ENCODE peak calls at places on chromosomes 11 and 22, in nine cellular contexts. One of them, this sample, is unnamed. For H3K9me3 and H3K36me3, the result is how much of the 10 kb centered on the place peaks cover.

GRCh38 chr22:17888855-17889254 is 114.6 kb upstream of the BID start:
- DNase-seq in aorta: no peak
- DNase-seq in mesenchymal stem cell: peak
- DNase-seq in HAP-1: no peak
- DNase-seq in OCI-LY7: peak
- DNase-seq in PC-3: no peak
- DNase-seq in CD4-positive, alpha-beta memory T cell: no peak
- DNase-seq in fibroblast of lung: peak
- DNase-seq in psoas muscle: no peak
- DNase-seq in this sample: no peak

GRCh38 chr11:21552910-21553309 is 640.0 kb upstream of the ANO5 start:
- DNase-seq in OCI-LY7: no peak
- DNase-seq in fibroblast of lung: no peak
- DNase-seq in PC-3: peak
- DNase-seq in HAP-1: no peak
- DNase-seq in aorta: no peak
- DNase-seq in mesenchymal stem cell: no peak
- DNase-seq in CD4-positive, alpha-beta memory T cell: no peak
- DNase-seq in psoas muscle: no peak
- DNase-seq in this sample: no peak

GRCh38 chr11:111001986-111002616 is 243.4 kb upstream of the POU2AF2 start:
- DNase-seq in PC-3: peak
- DNase-seq in mesenchymal stem cell: peak
- DNase-seq in HAP-1: no peak
- DNase-seq in aorta: no peak
- DNase-seq in OCI-LY7: no peak
- DNase-seq in psoas muscle: no peak
- DNase-seq in fibroblast of lung: peak
- DNase-seq in CD4-positive, alpha-beta memory T cell: no peak
- DNase-seq in this sample: no peak

GRCh38 chr22:38981005-38981658 is 1.0 kb upstream of the APOBEC3B start:
- DNase-seq in mesenchymal stem cell: no peak
- DNase-seq in psoas muscle: no peak
- DNase-seq in fibroblast of lung: peak
- DNase-seq in CD4-positive, alpha-beta memory T cell: peak
- DNase-seq in aorta: peak
- DNase-seq in OCI-LY7: peak
- DNase-seq in HAP-1: no peak
- DNase-seq in PC-3: peak
- DNase-seq in this sample: no peak

GRCh38 chr11:126628790-126629621 is 273.5 kb downstream of the ST3GAL4 start:
- DNase-seq in aorta: no peak
- DNase-seq in CD4-positive, alpha-beta memory T cell: no peak
- DNase-seq in HAP-1: no peak
- DNase-seq in OCI-LY7: no peak
- DNase-seq in PC-3: no peak
- DNase-seq in psoas muscle: no peak
- DNase-seq in mesenchymal stem cell: no peak
- DNase-seq in fibroblast of lung: no peak
- DNase-seq in this sample: no peak

GRCh38 chr11:121344824-121345223 is 52.3 kb downstream of the SC5D start:
- DNase-seq in CD4-positive, alpha-beta memory T cell: no peak
- DNase-seq in HAP-1: no peak
- DNase-seq in psoas muscle: no peak
- DNase-seq in fibroblast of lung: no peak
- DNase-seq in PC-3: peak
- DNase-seq in mesenchymal stem cell: no peak
- DNase-seq in aorta: no peak
- DNase-seq in OCI-LY7: no peak
- DNase-seq in this sample: no peak

GRCh38 chr11:73229321-73230275 is 11.5 kb downstream of the P2RY2 start:
- DNase-seq in mesenchymal stem cell: peak
- DNase-seq in fibroblast of lung: no peak
- DNase-seq in CD4-positive, alpha-beta memory T cell: no peak
- DNase-seq in psoas muscle: no peak
- DNase-seq in aorta: peak
- DNase-seq in PC-3: no peak
- DNase-seq in HAP-1: no peak
- DNase-seq in OCI-LY7: no peak
- DNase-seq in this sample: no peak

GRCh38 chr22:45919504-45920286 is 57.3 kb downstream of the WNT7B start:
- DNase-seq in fibroblast of lung: no peak
- DNase-seq in PC-3: peak
- DNase-seq in OCI-LY7: no peak
- DNase-seq in mesenchymal stem cell: no peak
- DNase-seq in HAP-1: no peak
- DNase-seq in psoas muscle: no peak
- DNase-seq in CD4-positive, alpha-beta memory T cell: no peak
- DNase-seq in aorta: no peak
- DNase-seq in this sample: no peak

GRCh38 chr11:83681045-83681781 is 395.0 kb upstream of the CCDC90B start:
- DNase-seq in mesenchymal stem cell: no peak
- DNase-seq in CD4-positive, alpha-beta memory T cell: no peak
- DNase-seq in psoas muscle: no peak
- DNase-seq in OCI-LY7: peak
- DNase-seq in HAP-1: no peak
- DNase-seq in fibroblast of lung: no peak
- DNase-seq in aorta: no peak
- DNase-seq in PC-3: no peak
- DNase-seq in this sample: no peak

GRCh38 chr11:1453611-1454386 is 32.8 kb downstream of the MOB2 start:
- DNase-seq in mesenchymal stem cell: no peak
- DNase-seq in psoas muscle: no peak
- DNase-seq in aorta: no peak
- DNase-seq in HAP-1: no peak
- DNase-seq in OCI-LY7: peak
- DNase-seq in PC-3: peak
- DNase-seq in fibroblast of lung: no peak
- DNase-seq in CD4-positive, alpha-beta memory T cell: peak
- DNase-seq in this sample: peak

GRCh38 chr11:73759520-73760065 is 1.3 kb downstream of the RAB6A start:
- DNase-seq in CD4-positive, alpha-beta memory T cell: no peak
- DNase-seq in aorta: no peak
- DNase-seq in psoas muscle: no peak
- DNase-seq in mesenchymal stem cell: peak
- DNase-seq in fibroblast of lung: peak
- DNase-seq in OCI-LY7: peak
- DNase-seq in PC-3: peak
- DNase-seq in HAP-1: no peak
- DNase-seq in this sample: peak

GRCh38 chr11:107696140-107696539 is 15.7 kb downstream of the SLN start:
- DNase-seq in OCI-LY7: no peak
- DNase-seq in PC-3: peak
- DNase-seq in psoas muscle: no peak
- DNase-seq in fibroblast of lung: peak
- DNase-seq in CD4-positive, alpha-beta memory T cell: no peak
- DNase-seq in aorta: no peak
- DNase-seq in mesenchymal stem cell: peak
- DNase-seq in HAP-1: no peak
- DNase-seq in this sample: no peak

GRCh38 chr11:777288-778255 is at the start of gene GATD1:
- DNase-seq in HAP-1: peak
- DNase-seq in CD4-positive, alpha-beta memory T cell: peak
- DNase-seq in OCI-LY7: peak
- DNase-seq in psoas muscle: peak
- DNase-seq in aorta: peak
- DNase-seq in mesenchymal stem cell: peak
- DNase-seq in PC-3: peak
- DNase-seq in fibroblast of lung: peak
- DNase-seq in this sample: peak

GRCh38 chr11:92111291-92111690 is 113.3 kb upstream of the FAT3 start:
- DNase-seq in OCI-LY7: no peak
- DNase-seq in CD4-positive, alpha-beta memory T cell: no peak
- DNase-seq in HAP-1: no peak
- DNase-seq in psoas muscle: no peak
- DNase-seq in mesenchymal stem cell: no peak
- DNase-seq in fibroblast of lung: no peak
- DNase-seq in PC-3: peak
- DNase-seq in aorta: no peak
- DNase-seq in this sample: no peak

GRCh38 chr11:132064987-132065620 is 694.7 kb downstream of the NTM start:
- DNase-seq in PC-3: peak
- DNase-seq in HAP-1: no peak
- DNase-seq in psoas muscle: no peak
- DNase-seq in mesenchymal stem cell: peak
- DNase-seq in CD4-positive, alpha-beta memory T cell: no peak
- DNase-seq in aorta: no peak
- DNase-seq in fibroblast of lung: peak
- DNase-seq in OCI-LY7: no peak
- DNase-seq in this sample: no peak

GRCh38 chr11:70834277-70834940 is 418.0 kb downstream of the SHANK2 start:
- DNase-seq in CD4-positive, alpha-beta memory T cell: no peak
- DNase-seq in HAP-1: no peak
- DNase-seq in OCI-LY7: no peak
- DNase-seq in mesenchymal stem cell: no peak
- DNase-seq in aorta: no peak
- DNase-seq in psoas muscle: no peak
- DNase-seq in PC-3: no peak
- DNase-seq in fibroblast of lung: no peak
- DNase-seq in this sample: no peak

GRCh38 chr11:58060939-58061672 is 30.4 kb downstream of the OR6Q1 start:
- DNase-seq in fibroblast of lung: no peak
- DNase-seq in mesenchymal stem cell: no peak
- DNase-seq in aorta: no peak
- DNase-seq in psoas muscle: no peak
- DNase-seq in HAP-1: no peak
- DNase-seq in PC-3: peak
- DNase-seq in OCI-LY7: no peak
- DNase-seq in CD4-positive, alpha-beta memory T cell: no peak
- DNase-seq in this sample: no peak

GRCh38 chr11:2644844-2645778 is 54.7 kb downstream of the KCNQ1OT1 start:
- DNase-seq in OCI-LY7: no peak
- DNase-seq in PC-3: no peak
- DNase-seq in fibroblast of lung: no peak
- DNase-seq in mesenchymal stem cell: no peak
- DNase-seq in HAP-1: no peak
- DNase-seq in psoas muscle: no peak
- DNase-seq in aorta: no peak
- DNase-seq in CD4-positive, alpha-beta memory T cell: no peak
- DNase-seq in this sample: no peak
- H3K9me3 ChIP-seq in OCI-LY7: under half
- H3K9me3 ChIP-seq in PC-3: under half
- H3K9me3 ChIP-seq in fibroblast of lung: under half
- H3K9me3 ChIP-seq in mesenchymal stem cell: half or more
- H3K9me3 ChIP-seq in HAP-1: under half
- H3K9me3 ChIP-seq in psoas muscle: half or more
- H3K9me3 ChIP-seq in aorta: under half
- H3K9me3 ChIP-seq in CD4-positive, alpha-beta memory T cell: under half
- H3K9me3 ChIP-seq in this sample: half or more

GRCh38 chr22:20940178-20940790 is 23.1 kb downstream of the CRKL start:
- DNase-seq in mesenchymal stem cell: no peak
- DNase-seq in psoas muscle: no peak
- DNase-seq in aorta: no peak
- DNase-seq in fibroblast of lung: no peak
- DNase-seq in HAP-1: no peak
- DNase-seq in OCI-LY7: no peak
- DNase-seq in PC-3: no peak
- DNase-seq in CD4-positive, alpha-beta memory T cell: no peak
- DNase-seq in this sample: no peak

GRCh38 chr22:20938272-20938671 is 21.1 kb downstream of the CRKL start:
- DNase-seq in HAP-1: no peak
- DNase-seq in psoas muscle: no peak
- DNase-seq in fibroblast of lung: no peak
- DNase-seq in OCI-LY7: no peak
- DNase-seq in CD4-positive, alpha-beta memory T cell: no peak
- DNase-seq in aorta: no peak
- DNase-seq in mesenchymal stem cell: no peak
- DNase-seq in PC-3: no peak
- DNase-seq in this sample: no peak

GRCh38 chr22:20943104-20943933 is 23.7 kb upstream of the AIFM3 start:
- DNase-seq in mesenchymal stem cell: no peak
- DNase-seq in psoas muscle: no peak
- DNase-seq in fibroblast of lung: no peak
- DNase-seq in aorta: peak
- DNase-seq in HAP-1: no peak
- DNase-seq in PC-3: no peak
- DNase-seq in CD4-positive, alpha-beta memory T cell: no peak
- DNase-seq in OCI-LY7: no peak
- DNase-seq in this sample: no peak

GRCh38 chr22:20944042-20944441 is 23.0 kb upstream of the AIFM3 start:
- DNase-seq in PC-3: no peak
- DNase-seq in aorta: no peak
- DNase-seq in psoas muscle: no peak
- DNase-seq in fibroblast of lung: no peak
- DNase-seq in CD4-positive, alpha-beta memory T cell: no peak
- DNase-seq in HAP-1: no peak
- DNase-seq in OCI-LY7: no peak
- DNase-seq in mesenchymal stem cell: no peak
- DNase-seq in this sample: no peak

GRCh38 chr22:20940904-20941385 is 23.7 kb downstream of the CRKL start:
- DNase-seq in HAP-1: no peak
- DNase-seq in psoas muscle: no peak
- DNase-seq in OCI-LY7: no peak
- DNase-seq in CD4-positive, alpha-beta memory T cell: no peak
- DNase-seq in fibroblast of lung: no peak
- DNase-seq in mesenchymal stem cell: no peak
- DNase-seq in aorta: peak
- DNase-seq in PC-3: no peak
- DNase-seq in this sample: no peak
- H3K36me3 ChIP-seq in HAP-1: under half
- H3K36me3 ChIP-seq in psoas muscle: under half
- H3K36me3 ChIP-seq in OCI-LY7: half or more
- H3K36me3 ChIP-seq in CD4-positive, alpha-beta memory T cell: under half
- H3K36me3 ChIP-seq in fibroblast of lung: under half
- H3K36me3 ChIP-seq in mesenchymal stem cell: under half
- H3K36me3 ChIP-seq in aorta: under half
- H3K36me3 ChIP-seq in PC-3: under half
- H3K36me3 ChIP-seq in this sample: under half

DNA sequence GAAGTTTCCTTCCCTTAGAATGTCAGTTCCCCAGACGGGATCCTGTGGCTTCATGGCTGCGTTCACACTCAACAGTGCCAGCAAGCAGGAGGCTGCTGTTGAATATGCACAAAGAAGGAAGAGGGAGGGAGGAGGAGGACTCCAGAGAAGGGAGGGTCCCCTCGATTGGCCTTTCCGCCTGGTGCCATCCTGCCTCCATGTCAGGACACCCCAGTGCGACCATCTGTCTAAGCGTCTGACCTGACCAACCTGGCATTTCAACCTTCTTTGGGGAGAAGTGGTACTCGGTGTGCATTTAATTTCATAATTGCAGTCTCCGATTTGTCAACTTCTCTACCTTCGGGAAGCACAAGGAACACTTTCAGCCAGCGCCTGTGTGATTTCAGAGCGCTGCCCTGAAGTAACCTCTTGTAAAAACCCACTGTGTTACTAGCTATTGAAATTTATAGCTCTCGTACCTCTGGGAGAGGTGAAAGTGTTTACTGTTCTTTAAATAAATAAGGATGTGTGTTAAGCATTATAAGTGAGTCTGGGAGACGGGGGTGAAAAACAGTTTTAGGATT is 1491.9 kb downstream of the TBC1D22A start:
- DNase-seq in PC-3: no peak
- DNase-seq in CD4-positive, alpha-beta memory T cell: no peak
- DNase-seq in HAP-1: no peak
- DNase-seq in psoas muscle: no peak
- DNase-seq in mesenchymal stem cell: no peak
- DNase-seq in fibroblast of lung: no peak
- DNase-seq in OCI-LY7: no peak
- DNase-seq in aorta: no peak
- DNase-seq in this sample: no peak
- H3K9me3 ChIP-seq in PC-3: under half
- H3K9me3 ChIP-seq in CD4-positive, alpha-beta memory T cell: under half
- H3K9me3 ChIP-seq in HAP-1: under half
- H3K9me3 ChIP-seq in psoas muscle: under half
- H3K9me3 ChIP-seq in mesenchymal stem cell: under half
- H3K9me3 ChIP-seq in fibroblast of lung: under half
- H3K9me3 ChIP-seq in OCI-LY7: under half
- H3K9me3 ChIP-seq in aorta: under half
- H3K9me3 ChIP-seq in this sample: under half

GRCh38 chr11:6485661-6486060 is 4.4 kb downstream of the TIMM10B start:
- DNase-seq in HAP-1: no peak
- DNase-seq in OCI-LY7: no peak
- DNase-seq in PC-3: no peak
- DNase-seq in fibroblast of lung: no peak
- DNase-seq in mesenchymal stem cell: no peak
- DNase-seq in psoas muscle: no peak
- DNase-seq in CD4-positive, alpha-beta memory T cell: no peak
- DNase-seq in aorta: no peak
- DNase-seq in this sample: no peak
- H3K36me3 ChIP-seq in HAP-1: half or more
- H3K36me3 ChIP-seq in OCI-LY7: half or more
- H3K36me3 ChIP-seq in PC-3: under half
- H3K36me3 ChIP-seq in fibroblast of lung: under half
- H3K36me3 ChIP-seq in mesenchymal stem cell: half or more
- H3K36me3 ChIP-seq in psoas muscle: under half
- H3K36me3 ChIP-seq in CD4-positive, alpha-beta memory T cell: under half
- H3K36me3 ChIP-seq in aorta: under half
- H3K36me3 ChIP-seq in this sample: half or more

This sample was measured in CD4-positive, CD25-positive, alpha-beta regulatory T cell.